ENCODE peak calls at places on chromosome 1, in four cellular contexts. One of them, this sample, is unnamed.
A peak's percentile ranks its signal among the peaks of the same experiment; 100 is the strongest.

GRCh38 chr1:203796223-203796747 is 862 bp downstream of the ZBED6 start:
- DNase-seq in NCI-H1694 treated with DMSO at 0.1 percent for 48 hours: no peak
- DNase-seq in coronary artery: no peak
- DNase-seq in H54: no peak
- DNase-seq in this sample: no peak

GRCh38 chr1:15151377-15151806 is 2.2 kb upstream of the TMEM51 start:
- DNase-seq in NCI-H1694 treated with DMSO at 0.1 percent for 48 hours: no peak
- DNase-seq in coronary artery: no peak
- DNase-seq in H54: no peak
- DNase-seq in this sample: no peak

GRCh38 chr1:164756741-164757140 is 197.8 kb downstream of the PBX1 start:
- DNase-seq in NCI-H1694 treated with DMSO at 0.1 percent for 48 hours: no peak
- DNase-seq in coronary artery: no peak
- DNase-seq in H54: no peak
- DNase-seq in this sample: no peak

GRCh38 chr1:227192163-227192562 is 126.1 kb downstream of the CDC42BPA start:
- DNase-seq in NCI-H1694 treated with DMSO at 0.1 percent for 48 hours: no peak
- DNase-seq in coronary artery: no peak
- DNase-seq in H54: peak; percentile 46
- DNase-seq in this sample: no peak

GRCh38 chr1:202046227-202046626 is 35.8 kb downstream of the ELF3 start:
- DNase-seq in NCI-H1694 treated with DMSO at 0.1 percent for 48 hours: no peak
- DNase-seq in coronary artery: no peak
- DNase-seq in H54: no peak
- DNase-seq in this sample: no peak

GRCh38 chr1:166133857-166134256 is 32.9 kb downstream of the FAM78B start:
- DNase-seq in NCI-H1694 treated with DMSO at 0.1 percent for 48 hours: no peak
- DNase-seq in coronary artery: no peak
- DNase-seq in H54: no peak
- DNase-seq in this sample: no peak

GRCh38 chr1:51969038-51969705 is 21.3 kb downstream of the RAB3B start:
- DNase-seq in NCI-H1694 treated with DMSO at 0.1 percent for 48 hours: no peak
- DNase-seq in coronary artery: no peak
- DNase-seq in H54: peak; percentile 73
- DNase-seq in this sample: no peak

GRCh38 chr1:205446828-205447227 is 9.0 kb downstream of the BLACAT1 start:
- DNase-seq in NCI-H1694 treated with DMSO at 0.1 percent for 48 hours: no peak
- DNase-seq in coronary artery: no peak
- DNase-seq in H54: no peak
- DNase-seq in this sample: no peak

GRCh38 chr1:84619383-84620093 is 45.3 kb upstream of the CTBS start:
- DNase-seq in NCI-H1694 treated with DMSO at 0.1 percent for 48 hours: no peak
- DNase-seq in coronary artery: no peak
- DNase-seq in H54: peak; percentile 40
- DNase-seq in this sample: peak; percentile 83

GRCh38 chr1:226688056-226688748 is 50.9 kb downstream of the ITPKB start:
- DNase-seq in NCI-H1694 treated with DMSO at 0.1 percent for 48 hours: no peak
- DNase-seq in coronary artery: no peak
- DNase-seq in H54: no peak
- DNase-seq in this sample: no peak

GRCh38 chr1:34721241-34721640 is 33.6 kb upstream of the GJB5 start:
- DNase-seq in NCI-H1694 treated with DMSO at 0.1 percent for 48 hours: no peak
- DNase-seq in coronary artery: no peak
- DNase-seq in H54: no peak
- DNase-seq in this sample: no peak

GRCh38 chr1:15937706-15938168 is 38.2 kb downstream of the ZBTB17 start:
- DNase-seq in NCI-H1694 treated with DMSO at 0.1 percent for 48 hours: no peak
- DNase-seq in coronary artery: no peak
- DNase-seq in H54: peak; percentile 38
- DNase-seq in this sample: no peak

This sample was measured in COLO829.